ENCODE peak calls at places on chromosomes 16 and 17, in four cellular contexts. K, M, C and D are unnamed samples.

GRCh38 chr16:68342620-68343019 is 31.8 kb downstream of the PRMT7 start:
- DNase-seq in K (no peak), M (no peak), C (no peak), D (no peak)

GRCh38 chr16:63311313-63311712 is 1275.1 kb upstream of the CDH8 start:
- DNase-seq in K (no peak), M (no peak), C (no peak), D (no peak)

GRCh38 chr17:75876938-75877751 is 1.2 kb downstream of the TRIM47 start:
- DNase-seq in K (peak), M (no peak), C (no peak), D (no peak)

GRCh38 chr16:4944333-4945281 is 7.7 kb upstream of the PPL start:
- DNase-seq in K (peak), M (peak), C (no peak), D (no peak)

GRCh38 chr17:69448431-69449102 is 34.1 kb downstream of the MAP2K6 start:
- DNase-seq in K (peak), M (no peak), C (no peak), D (no peak)

GRCh38 chr17:76735586-76736348 is 1.4 kb downstream of the SRSF2 start:
- DNase-seq in K (no peak), M (peak), C (no peak), D (no peak)

GRCh38 chr16:53654946-53655345 is 48.7 kb downstream of the RPGRIP1L start:
- DNase-seq in K (no peak), M (no peak), C (no peak), D (no peak)

GRCh38 chr16:79618712-79619050 is 18.1 kb upstream of the MAF start:
- DNase-seq in K (no peak), M (no peak), C (no peak), D (no peak)

GRCh38 chr16:78553268-78554044 is 454.0 kb downstream of the WWOX start:
- DNase-seq in K (no peak), M (no peak), C (no peak), D (no peak)

GRCh38 chr17:1967092-1967662 is 58.0 kb downstream of the RTN4RL1 start:
- DNase-seq in K (no peak), M (no peak), C (no peak), D (peak)
- TF ChIP-seq JUND in K (no peak), M (no peak), C (no peak), D (no peak)

GRCh38 chr16:27321013-27321960 is 7.5 kb downstream of the IL4R start:
- DNase-seq in K (no peak), M (no peak), C (no peak), D (no peak)
- TF ChIP-seq JUND in K (no peak), M (no peak), C (no peak), D (no peak)

GRCh38 chr17:55266051-55266957 is 1.5 kb downstream of the HLF start:
- DNase-seq in K (peak), M (no peak), C (no peak), D (no peak)

GRCh38 chr17:55263565-55264272 is 1.0 kb upstream of the HLF start:
- DNase-seq in K (peak), M (no peak), C (no peak), D (no peak)

GRCh38 chr17:55265434-55266021 is 768 bp downstream of the HLF start:
- DNase-seq in K (peak), M (no peak), C (no peak), D (no peak)

GRCh38 chr17:55264273-55264639 is 504 bp upstream of the HLF start:
- DNase-seq in K (peak), M (no peak), C (no peak), D (no peak)

GRCh38 chr17:55264640-55265298 is at the start of gene HLF:
- DNase-seq in K (peak), M (peak), C (no peak), D (peak)
- TF ChIP-seq JUND in K (no peak), M (peak), C (no peak), D (no peak)

GRCh38 chr17:1041746-1042145 is 44.8 kb downstream of the TIMM22 start:
- DNase-seq in K (no peak), M (no peak), C (no peak), D (no peak)

GRCh38 chr17:1040216-1040600 is 43.3 kb downstream of the TIMM22 start:
- DNase-seq in K (no peak), M (no peak), C (no peak), D (no peak)

GRCh38 chr17:1042486-1042885 is 45.6 kb downstream of the TIMM22 start:
- DNase-seq in K (no peak), M (no peak), C (no peak), D (no peak)

GRCh38 chr17:1045456-1045855 is 48.5 kb downstream of the TIMM22 start:
- DNase-seq in K (no peak), M (no peak), C (no peak), D (no peak)

GRCh38 chr17:1043601-1044251 is 46.8 kb downstream of the TIMM22 start:
- DNase-seq in K (no peak), M (no peak), C (no peak), D (no peak)
- TF ChIP-seq JUND in K (no peak), M (no peak), C (no peak), D (no peak)